ENCODE peak calls at places on chromosomes 12 and 14, in nine cellular contexts. B, R, P, Z, O, A, L, J and C are unnamed samples.

GRCh38 chr14:82676403-82676802 is 1142.8 kb upstream of the SEL1L start:
- DNase-seq in B (no peak), R (no peak), P (no peak), Z (no peak), O (no peak), A (no peak), L (no peak), J (no peak), C (no peak)

GRCh38 chr12:44972746-44973421 is 78.0 kb downstream of the DBX2 start:
- DNase-seq in B (peak; percentile 9), R (peak; percentile 31), P (no peak), Z (no peak), O (no peak), A (no peak), L (peak; percentile 9), J (no peak), C (peak; percentile 4)

GRCh38 chr12:12722351-12723146 is 5.4 kb downstream of the CDKN1B start:
- DNase-seq in B (no peak), R (no peak), P (no peak), Z (no peak), O (no peak), A (no peak), L (no peak), J (no peak), C (peak; percentile 75)

GRCh38 chr12:6752931-6753771 is at the start of gene MLF2:
- DNase-seq in B (peak; percentile 99), R (peak; percentile 100), P (peak; percentile 94), Z (peak; percentile 93), O (peak; percentile 95), A (peak; percentile 97), L (peak; percentile 99), J (peak; percentile 99), C (peak; percentile 99)

GRCh38 chr12:106289196-106289681 is 13.3 kb upstream of the TCP11L2 start:
- DNase-seq in B (no peak), R (no peak), P (no peak), Z (no peak), O (no peak), A (no peak), L (no peak), J (no peak), C (no peak)

GRCh38 chr14:96790211-96790610 is 7.0 kb upstream of the VRK1 start:
- DNase-seq in B (no peak), R (no peak), P (no peak), Z (no peak), O (no peak), A (no peak), L (no peak), J (no peak), C (no peak)

GRCh38 chr12:106645465-106646330 is 62.9 kb downstream of the RFX4 start:
- DNase-seq in B (no peak), R (no peak), P (no peak), Z (no peak), O (no peak), A (no peak), L (no peak), J (no peak), C (no peak)

GRCh38 chr12:46187023-46187422 is 81.8 kb downstream of the SLC38A1 start:
- DNase-seq in B (no peak), R (peak; percentile 35), P (no peak), Z (no peak), O (no peak), A (peak; percentile 65), L (peak; percentile 87), J (peak; percentile 69), C (peak; percentile 84)